ENCODE peak calls at places on chromosome 14, in five cellular contexts. M is GM23338; U is activated CD4-positive, CD25-positive, alpha-beta regulatory T cell treated with anti-CD3 and anti-CD28 coated beads, Interleukin-2, amount 50 U/mL, for 72 hours; Y is neural crest cell; R is GM03348. S is an unnamed sample.

GRCh38 chr14:31476131-31476917 is 11.5 kb downstream of the GPR33 start:
- DNase-seq in R (no peak), U (no peak), M (no peak), Y (no peak), S (no peak)

GRCh38 chr14:52131640-52132320 is 62.9 kb upstream of the NID2 start:
- DNase-seq in M (peak; percentile 93), Y (peak; percentile 81), U (no peak), R (peak; percentile 91), S (peak; percentile 75)

GRCh38 chr14:58663494-58664111 is 25.8 kb downstream of the DACT1 start:
- DNase-seq in U (no peak), R (peak; percentile 64), M (peak; percentile 38), Y (no peak), S (peak; percentile 48)

GRCh38 chr14:71498151-71498734 is 434.0 kb upstream of the RGS6 start:
- DNase-seq in M (no peak), U (no peak), R (peak; percentile 57), Y (no peak), S (no peak)

GRCh38 chr14:46988312-46988711 is 336.7 kb upstream of the RPL10L start:
- DNase-seq in R (no peak), Y (no peak), M (no peak), U (no peak), S (no peak)

GRCh38 chr14:103127356-103127755 is 4.1 kb downstream of the TNFAIP2 start:
- DNase-seq in U (no peak), R (no peak), M (no peak), Y (no peak), S (no peak)

GRCh38 chr14:86673523-86673969 is 1143.6 kb downstream of the FLRT2 start:
- DNase-seq in Y (no peak), R (no peak), U (no peak), M (no peak), S (no peak)

GRCh38 chr14:74852922-74853530 is 22.9 kb downstream of the PROX2 start:
- DNase-seq in R (peak; percentile 77), U (no peak), Y (no peak), M (no peak), S (no peak)